ENCODE peak calls at places on chromosomes 13 and 19, in four cellular contexts. K is breast epithelium; D is stimulated activated CD8-positive, alpha-beta memory T cell treated with anti-CD3 and anti-CD28 coated beads, Interleukin-4, amount 100 ng/mL, for 4 hours; L is fibroblast of lung. M is an unnamed sample.

GRCh38 chr19:7445104-7445503 is 43.7 kb downstream of the PEX11G start:
- DNase-seq in L (no peak), D (no peak), K (no peak), M (no peak)

GRCh38 chr19:5628470-5628869 is 5.6 kb downstream of the SAFB start:
- DNase-seq in L (peak), D (no peak), K (no peak), M (no peak)

GRCh38 chr19:49862411-49863253 is 4.7 kb downstream of the PNKP start:
- DNase-seq in D (no peak), L (no peak), K (no peak), M (no peak)

GRCh38 chr13:73169971-73170370 is 111.2 kb downstream of the KLF5 start:
- DNase-seq in K (no peak), L (no peak), D (no peak), M (no peak)

GRCh38 chr19:31658993-31659896 is 310.0 kb upstream of the TSHZ3 start:
- DNase-seq in L (no peak), K (no peak), D (no peak), M (no peak)

GRCh38 chr13:52848455-52849190 is at the start of gene PCDH8:
- DNase-seq in K (no peak), L (no peak), D (no peak), M (no peak)

GRCh38 chr13:47463726-47464125 is 537.3 kb downstream of the SUCLA2 start:
- DNase-seq in D (no peak), K (no peak), L (peak), M (no peak)

GRCh38 chr19:29509456-29509855 is 16.3 kb upstream of the VSTM2B start:
- DNase-seq in K (no peak), D (no peak), L (no peak), M (no peak)

GRCh38 chr19:33728141-33728540 is 68.5 kb upstream of the KCTD15 start:
- DNase-seq in K (no peak), D (no peak), L (no peak), M (no peak)

GRCh38 chr13:79485014-79485441 is 4.1 kb downstream of the NDFIP2 start:
- DNase-seq in L (peak), K (no peak), D (no peak), M (peak)

GRCh38 chr13:79538757-79539156 is 57.8 kb downstream of the NDFIP2 start:
- DNase-seq in K (no peak), L (no peak), D (no peak), M (no peak)

GRCh38 chr13:108915634-108916497 is 286.5 kb downstream of the MYO16 start:
- DNase-seq in K (peak), L (peak), D (peak), M (no peak)

GRCh38 chr19:49243129-49243528 is 81.9 kb downstream of the SLC6A16 start:
- DNase-seq in L (no peak), K (no peak), D (no peak), M (no peak)

M was measured in SW 1271.